ENCODE peak calls at places on chromosomes 5 and 9, in five cellular contexts. One of them, this sample, is unnamed.

GRCh38 chr5:142073617-142074405 is 34.8 kb upstream of the NDFIP1 start:
- DNase-seq in occipital lobe: no peak
- DNase-seq in stimulated activated CD8-positive, alpha-beta memory T cell treated with anti-CD3 and anti-CD28 coated beads, Interleukin-4, amount 100 ng/mL, for 1 hour: no peak
- DNase-seq in astrocyte of the spinal cord: no peak
- DNase-seq in upper lobe of left lung: no peak
- DNase-seq in this sample: no peak

GRCh38 chr9:98328141-98328540 is 72.7 kb upstream of the TBC1D2 start:
- DNase-seq in occipital lobe: no peak
- DNase-seq in stimulated activated CD8-positive, alpha-beta memory T cell treated with anti-CD3 and anti-CD28 coated beads, Interleukin-4, amount 100 ng/mL, for 1 hour: no peak
- DNase-seq in astrocyte of the spinal cord: no peak
- DNase-seq in upper lobe of left lung: no peak
- DNase-seq in this sample: no peak

GRCh38 chr5:57993866-57994265 is 466.0 kb downstream of the PLK2 start:
- DNase-seq in occipital lobe: no peak
- DNase-seq in stimulated activated CD8-positive, alpha-beta memory T cell treated with anti-CD3 and anti-CD28 coated beads, Interleukin-4, amount 100 ng/mL, for 1 hour: no peak
- DNase-seq in astrocyte of the spinal cord: no peak
- DNase-seq in upper lobe of left lung: no peak
- DNase-seq in this sample: no peak

GRCh38 chr5:126395198-126395597 is 28.0 kb upstream of the GRAMD2B start:
- DNase-seq in occipital lobe: no peak
- DNase-seq in stimulated activated CD8-positive, alpha-beta memory T cell treated with anti-CD3 and anti-CD28 coated beads, Interleukin-4, amount 100 ng/mL, for 1 hour: no peak
- DNase-seq in astrocyte of the spinal cord: peak; percentile 72
- DNase-seq in upper lobe of left lung: no peak
- DNase-seq in this sample: peak; percentile 14

GRCh38 chr9:89418882-89419641 is 78.9 kb downstream of the SEMA4D start:
- DNase-seq in occipital lobe: no peak
- DNase-seq in stimulated activated CD8-positive, alpha-beta memory T cell treated with anti-CD3 and anti-CD28 coated beads, Interleukin-4, amount 100 ng/mL, for 1 hour: no peak
- DNase-seq in astrocyte of the spinal cord: no peak
- DNase-seq in upper lobe of left lung: no peak
- DNase-seq in this sample: no peak

GRCh38 chr5:137833463-137833862 is 34.2 kb upstream of the MYOT start:
- DNase-seq in occipital lobe: no peak
- DNase-seq in stimulated activated CD8-positive, alpha-beta memory T cell treated with anti-CD3 and anti-CD28 coated beads, Interleukin-4, amount 100 ng/mL, for 1 hour: no peak
- DNase-seq in astrocyte of the spinal cord: peak; percentile 76
- DNase-seq in upper lobe of left lung: no peak
- DNase-seq in this sample: peak; percentile 86

GRCh38 chr9:71524996-71525580 is 243.2 kb downstream of the CEMIP2 start:
- DNase-seq in occipital lobe: no peak
- DNase-seq in stimulated activated CD8-positive, alpha-beta memory T cell treated with anti-CD3 and anti-CD28 coated beads, Interleukin-4, amount 100 ng/mL, for 1 hour: no peak
- DNase-seq in astrocyte of the spinal cord: no peak
- DNase-seq in upper lobe of left lung: peak; percentile 54
- DNase-seq in this sample: no peak

GRCh38 chr5:57307516-57307915 is 133.7 kb downstream of the GPBP1 start:
- DNase-seq in occipital lobe: no peak
- DNase-seq in stimulated activated CD8-positive, alpha-beta memory T cell treated with anti-CD3 and anti-CD28 coated beads, Interleukin-4, amount 100 ng/mL, for 1 hour: no peak
- DNase-seq in astrocyte of the spinal cord: peak; percentile 37
- DNase-seq in upper lobe of left lung: no peak
- DNase-seq in this sample: no peak

GRCh38 chr9:17938256-17938655 is 359.4 kb downstream of the SH3GL2 start:
- DNase-seq in occipital lobe: no peak
- DNase-seq in stimulated activated CD8-positive, alpha-beta memory T cell treated with anti-CD3 and anti-CD28 coated beads, Interleukin-4, amount 100 ng/mL, for 1 hour: no peak
- DNase-seq in astrocyte of the spinal cord: no peak
- DNase-seq in upper lobe of left lung: no peak
- DNase-seq in this sample: no peak

GRCh38 chr5:128782446-128782845 is 182.8 kb upstream of the SLC27A6 start:
- DNase-seq in occipital lobe: no peak
- DNase-seq in stimulated activated CD8-positive, alpha-beta memory T cell treated with anti-CD3 and anti-CD28 coated beads, Interleukin-4, amount 100 ng/mL, for 1 hour: no peak
- DNase-seq in astrocyte of the spinal cord: peak; percentile 94
- DNase-seq in upper lobe of left lung: no peak
- DNase-seq in this sample: peak; percentile 87

GRCh38 chr9:38641142-38641541 is 20.7 kb upstream of the ANKRD18A start:
- DNase-seq in occipital lobe: no peak
- DNase-seq in stimulated activated CD8-positive, alpha-beta memory T cell treated with anti-CD3 and anti-CD28 coated beads, Interleukin-4, amount 100 ng/mL, for 1 hour: no peak
- DNase-seq in astrocyte of the spinal cord: no peak
- DNase-seq in upper lobe of left lung: no peak
- DNase-seq in this sample: no peak

GRCh38 chr5:149962040-149962439 is 1.5 kb downstream of the SLC26A2 start:
- DNase-seq in occipital lobe: no peak
- DNase-seq in stimulated activated CD8-positive, alpha-beta memory T cell treated with anti-CD3 and anti-CD28 coated beads, Interleukin-4, amount 100 ng/mL, for 1 hour: no peak
- DNase-seq in astrocyte of the spinal cord: peak; percentile 71
- DNase-seq in upper lobe of left lung: no peak
- DNase-seq in this sample: peak; percentile 78

GRCh38 chr5:154712518-154713437 is 42.4 kb upstream of the LARP1 start:
- DNase-seq in occipital lobe: no peak
- DNase-seq in stimulated activated CD8-positive, alpha-beta memory T cell treated with anti-CD3 and anti-CD28 coated beads, Interleukin-4, amount 100 ng/mL, for 1 hour: no peak
- DNase-seq in astrocyte of the spinal cord: no peak
- DNase-seq in upper lobe of left lung: no peak
- DNase-seq in this sample: no peak

GRCh38 chr5:138981606-138982005 is 106.5 kb upstream of the LRRTM2 start:
- DNase-seq in occipital lobe: peak; percentile 52
- DNase-seq in stimulated activated CD8-positive, alpha-beta memory T cell treated with anti-CD3 and anti-CD28 coated beads, Interleukin-4, amount 100 ng/mL, for 1 hour: no peak
- DNase-seq in astrocyte of the spinal cord: peak; percentile 8
- DNase-seq in upper lobe of left lung: no peak
- DNase-seq in this sample: peak; percentile 35

GRCh38 chr5:180470966-180471582 is 23.1 kb upstream of the CNOT6 start:
- DNase-seq in occipital lobe: peak; percentile 29
- DNase-seq in stimulated activated CD8-positive, alpha-beta memory T cell treated with anti-CD3 and anti-CD28 coated beads, Interleukin-4, amount 100 ng/mL, for 1 hour: peak; percentile 32
- DNase-seq in astrocyte of the spinal cord: peak; percentile 49
- DNase-seq in upper lobe of left lung: no peak
- DNase-seq in this sample: peak; percentile 65

GRCh38 chr5:82100303-82101077 is 128.7 kb downstream of the ATG10 start:
- DNase-seq in occipital lobe: no peak
- DNase-seq in stimulated activated CD8-positive, alpha-beta memory T cell treated with anti-CD3 and anti-CD28 coated beads, Interleukin-4, amount 100 ng/mL, for 1 hour: no peak
- DNase-seq in astrocyte of the spinal cord: peak; percentile 61
- DNase-seq in upper lobe of left lung: no peak
- DNase-seq in this sample: peak; percentile 28

GRCh38 chr5:154010660-154011059 is 28.1 kb downstream of the FAM114A2 start:
- DNase-seq in occipital lobe: no peak
- DNase-seq in stimulated activated CD8-positive, alpha-beta memory T cell treated with anti-CD3 and anti-CD28 coated beads, Interleukin-4, amount 100 ng/mL, for 1 hour: no peak
- DNase-seq in astrocyte of the spinal cord: no peak
- DNase-seq in upper lobe of left lung: no peak
- DNase-seq in this sample: peak; percentile 49

GRCh38 chr9:87713278-87713989 is 12.5 kb upstream of the CTSL start:
- DNase-seq in occipital lobe: peak; percentile 60
- DNase-seq in stimulated activated CD8-positive, alpha-beta memory T cell treated with anti-CD3 and anti-CD28 coated beads, Interleukin-4, amount 100 ng/mL, for 1 hour: no peak
- DNase-seq in astrocyte of the spinal cord: peak; percentile 96
- DNase-seq in upper lobe of left lung: no peak
- DNase-seq in this sample: peak; percentile 100

GRCh38 chr5:61053937-61054336 is 108.3 kb downstream of the SMIM15 start:
- DNase-seq in occipital lobe: no peak
- DNase-seq in stimulated activated CD8-positive, alpha-beta memory T cell treated with anti-CD3 and anti-CD28 coated beads, Interleukin-4, amount 100 ng/mL, for 1 hour: no peak
- DNase-seq in astrocyte of the spinal cord: no peak
- DNase-seq in upper lobe of left lung: no peak
- DNase-seq in this sample: peak; percentile 52

GRCh38 chr9:119768266-119768665 is 399.0 kb upstream of the BRINP1 start:
- DNase-seq in occipital lobe: no peak
- DNase-seq in stimulated activated CD8-positive, alpha-beta memory T cell treated with anti-CD3 and anti-CD28 coated beads, Interleukin-4, amount 100 ng/mL, for 1 hour: no peak
- DNase-seq in astrocyte of the spinal cord: no peak
- DNase-seq in upper lobe of left lung: no peak
- DNase-seq in this sample: no peak

GRCh38 chr9:13436591-13436990 is 157.1 kb upstream of the MPDZ start:
- DNase-seq in occipital lobe: no peak
- DNase-seq in stimulated activated CD8-positive, alpha-beta memory T cell treated with anti-CD3 and anti-CD28 coated beads, Interleukin-4, amount 100 ng/mL, for 1 hour: no peak
- DNase-seq in astrocyte of the spinal cord: no peak
- DNase-seq in upper lobe of left lung: no peak
- DNase-seq in this sample: peak; percentile 24

GRCh38 chr5:109756543-109757186 is 66.9 kb downstream of the MAN2A1 start:
- DNase-seq in occipital lobe: no peak
- DNase-seq in stimulated activated CD8-positive, alpha-beta memory T cell treated with anti-CD3 and anti-CD28 coated beads, Interleukin-4, amount 100 ng/mL, for 1 hour: no peak
- DNase-seq in astrocyte of the spinal cord: no peak
- DNase-seq in upper lobe of left lung: no peak
- DNase-seq in this sample: no peak

This sample was measured in fibroblast of mammary gland.